ENCODE peak calls at places on chromosomes 1 and 21, in six cellular contexts. One of them, this sample, is unnamed.

GRCh38 chr1:31788825-31789256 is 24.7 kb upstream of the ADGRB2 start:
- DNase-seq in GM12878: peak; percentile 19
- DNase-seq in HepG2: peak; percentile 28
- DNase-seq in K562: no peak
- DNase-seq in HCT116: no peak
- DNase-seq in H1: no peak
- DNase-seq in this sample: peak; percentile 33

GRCh38 chr1:201309420-201309819 is 26.1 kb downstream of the PKP1 start:
- DNase-seq in GM12878: no peak
- DNase-seq in HepG2: peak; percentile 80
- DNase-seq in K562: peak; percentile 69
- DNase-seq in HCT116: peak; percentile 39
- DNase-seq in H1: peak; percentile 34
- DNase-seq in this sample: peak; percentile 40

GRCh38 chr1:31583995-31584868 is 7.9 kb downstream of the TINAGL1 start:
- DNase-seq in GM12878: no peak
- DNase-seq in HepG2: peak; percentile 80
- DNase-seq in K562: no peak
- DNase-seq in HCT116: no peak
- DNase-seq in H1: no peak
- DNase-seq in this sample: no peak

GRCh38 chr1:105874621-105875020 is 1181.9 kb upstream of the PRMT6 start:
- DNase-seq in GM12878: no peak
- DNase-seq in HepG2: no peak
- DNase-seq in K562: no peak
- DNase-seq in HCT116: no peak
- DNase-seq in H1: no peak
- DNase-seq in this sample: no peak

GRCh38 chr1:170634293-170634692 is 29.6 kb upstream of the PRRX1 start:
- DNase-seq in GM12878: no peak
- DNase-seq in HepG2: no peak
- DNase-seq in K562: no peak
- DNase-seq in HCT116: no peak
- DNase-seq in H1: no peak
- DNase-seq in this sample: no peak

GRCh38 chr1:53121319-53122172 is 20.9 kb downstream of the SLC1A7 start:
- DNase-seq in GM12878: no peak
- DNase-seq in HepG2: peak; percentile 83
- DNase-seq in K562: no peak
- DNase-seq in HCT116: no peak
- DNase-seq in H1: no peak
- DNase-seq in this sample: no peak

GRCh38 chr1:101820080-101820479 is 176.6 kb downstream of the OLFM3 start:
- DNase-seq in GM12878: no peak
- DNase-seq in HepG2: peak; percentile 20
- DNase-seq in K562: no peak
- DNase-seq in HCT116: peak; percentile 16
- DNase-seq in H1: no peak
- DNase-seq in this sample: peak; percentile 43

GRCh38 chr1:182061597-182061996 is at the start of gene ZNF648:
- DNase-seq in GM12878: no peak
- DNase-seq in HepG2: no peak
- DNase-seq in K562: no peak
- DNase-seq in HCT116: no peak
- DNase-seq in H1: no peak
- DNase-seq in this sample: no peak

GRCh38 chr1:170214117-170214979 is 68.6 kb downstream of the NTMT2 start:
- DNase-seq in GM12878: peak; percentile 32
- DNase-seq in HepG2: no peak
- DNase-seq in K562: no peak
- DNase-seq in HCT116: no peak
- DNase-seq in H1: no peak
- DNase-seq in this sample: no peak

GRCh38 chr1:214439352-214440119 is 111.9 kb downstream of the PTPN14 start:
- DNase-seq in GM12878: peak; percentile 60
- DNase-seq in HepG2: peak; percentile 90
- DNase-seq in K562: peak; percentile 9
- DNase-seq in HCT116: peak; percentile 81
- DNase-seq in H1: no peak
- DNase-seq in this sample: no peak

GRCh38 chr1:170823120-170823519 is 112.2 kb upstream of the MROH9 start:
- DNase-seq in GM12878: no peak
- DNase-seq in HepG2: no peak
- DNase-seq in K562: no peak
- DNase-seq in HCT116: no peak
- DNase-seq in H1: no peak
- DNase-seq in this sample: no peak

GRCh38 chr1:48294656-48295055 is 72.1 kb downstream of the SLC5A9 start:
- DNase-seq in GM12878: no peak
- DNase-seq in HepG2: no peak
- DNase-seq in K562: no peak
- DNase-seq in HCT116: no peak
- DNase-seq in H1: no peak
- DNase-seq in this sample: no peak

GRCh38 chr1:178168535-178168934 is 74.6 kb downstream of the RASAL2 start:
- DNase-seq in GM12878: no peak
- DNase-seq in HepG2: no peak
- DNase-seq in K562: no peak
- DNase-seq in HCT116: no peak
- DNase-seq in H1: no peak
- DNase-seq in this sample: no peak

GRCh38 chr1:244163131-244163530 is 112.0 kb downstream of the ZBTB18 start:
- DNase-seq in GM12878: no peak
- DNase-seq in HepG2: no peak
- DNase-seq in K562: no peak
- DNase-seq in HCT116: no peak
- DNase-seq in H1: no peak
- DNase-seq in this sample: no peak

GRCh38 chr1:200837931-200838571 is 34.7 kb upstream of the GPR25 start:
- DNase-seq in GM12878: no peak
- DNase-seq in HepG2: no peak
- DNase-seq in K562: no peak
- DNase-seq in HCT116: peak; percentile 24
- DNase-seq in H1: no peak
- DNase-seq in this sample: no peak

GRCh38 chr21:28761709-28762356 is 230.8 kb downstream of the LTN1 start:
- DNase-seq in GM12878: no peak
- DNase-seq in HepG2: no peak
- DNase-seq in K562: no peak
- DNase-seq in HCT116: no peak
- DNase-seq in H1: no peak
- DNase-seq in this sample: no peak

GRCh38 chr1:207883104-207883651 is 27.7 kb downstream of the CD34 start:
- DNase-seq in GM12878: no peak
- DNase-seq in HepG2: no peak
- DNase-seq in K562: no peak
- DNase-seq in HCT116: no peak
- DNase-seq in H1: no peak
- DNase-seq in this sample: no peak

GRCh38 chr21:26710155-26710554 is 135.1 kb downstream of the ADAMTS1 start:
- DNase-seq in GM12878: no peak
- DNase-seq in HepG2: no peak
- DNase-seq in K562: no peak
- DNase-seq in HCT116: no peak
- DNase-seq in H1: no peak
- DNase-seq in this sample: no peak

GRCh38 chr1:119859647-119860046 is 36.7 kb downstream of the ADAM30 start:
- DNase-seq in GM12878: no peak
- DNase-seq in HepG2: no peak
- DNase-seq in K562: peak; percentile 87
- DNase-seq in HCT116: peak; percentile 21
- DNase-seq in H1: no peak
- DNase-seq in this sample: no peak

GRCh38 chr1:85707267-85707989 is 805 bp downstream of the ZNHIT6 start:
- DNase-seq in GM12878: no peak
- DNase-seq in HepG2: no peak
- DNase-seq in K562: peak; percentile 8
- DNase-seq in HCT116: no peak
- DNase-seq in H1: no peak
- DNase-seq in this sample: no peak

GRCh38 chr21:16713331-16714114 is 799.3 kb upstream of the CXADR start:
- DNase-seq in GM12878: no peak
- DNase-seq in HepG2: no peak
- DNase-seq in K562: no peak
- DNase-seq in HCT116: no peak
- DNase-seq in H1: no peak
- DNase-seq in this sample: no peak

GRCh38 chr1:107979088-107979487 is 14.1 kb upstream of the VAV3 start:
- DNase-seq in GM12878: no peak
- DNase-seq in HepG2: no peak
- DNase-seq in K562: no peak
- DNase-seq in HCT116: no peak
- DNase-seq in H1: no peak
- DNase-seq in this sample: no peak

GRCh38 chr1:58908539-58909161 is 124.8 kb upstream of the JUN start:
- DNase-seq in GM12878: no peak
- DNase-seq in HepG2: peak; percentile 39
- DNase-seq in K562: no peak
- DNase-seq in HCT116: no peak
- DNase-seq in H1: no peak
- DNase-seq in this sample: no peak

GRCh38 chr1:107750364-107750959 is 214.5 kb downstream of the VAV3 start:
- DNase-seq in GM12878: peak; percentile 19
- DNase-seq in HepG2: peak; percentile 65
- DNase-seq in K562: peak; percentile 77
- DNase-seq in HCT116: peak; percentile 24
- DNase-seq in H1: no peak
- DNase-seq in this sample: peak; percentile 66

GRCh38 chr1:247322437-247322836 is 9.2 kb downstream of the ZNF496 start:
- DNase-seq in GM12878: no peak
- DNase-seq in HepG2: no peak
- DNase-seq in K562: no peak
- DNase-seq in HCT116: no peak
- DNase-seq in H1: no peak
- DNase-seq in this sample: no peak

GRCh38 chr1:216140650-216141547 is 282.3 kb downstream of the USH2A start:
- DNase-seq in GM12878: no peak
- DNase-seq in HepG2: no peak
- DNase-seq in K562: no peak
- DNase-seq in HCT116: no peak
- DNase-seq in H1: no peak
- DNase-seq in this sample: no peak

GRCh38 chr1:21434394-21434793 is 5.5 kb upstream of the NBPF3 start:
- DNase-seq in GM12878: no peak
- DNase-seq in HepG2: no peak
- DNase-seq in K562: no peak
- DNase-seq in HCT116: no peak
- DNase-seq in H1: no peak
- DNase-seq in this sample: no peak

GRCh38 chr1:29708818-29709710 is 472.7 kb downstream of the PTPRU start:
- DNase-seq in GM12878: no peak
- DNase-seq in HepG2: no peak
- DNase-seq in K562: no peak
- DNase-seq in HCT116: no peak
- DNase-seq in H1: no peak
- DNase-seq in this sample: no peak

GRCh38 chr1:51321924-51322280 is 8.5 kb downstream of the TTC39A start:
- DNase-seq in GM12878: no peak
- DNase-seq in HepG2: no peak
- DNase-seq in K562: no peak
- DNase-seq in HCT116: no peak
- DNase-seq in H1: no peak
- DNase-seq in this sample: no peak

GRCh38 chr1:83996621-83997020 is 2.3 kb downstream of the TTLL7 start:
- DNase-seq in GM12878: no peak
- DNase-seq in HepG2: no peak
- DNase-seq in K562: no peak
- DNase-seq in HCT116: no peak
- DNase-seq in H1: no peak
- DNase-seq in this sample: no peak

GRCh38 chr1:78038491-78038939 is 7.3 kb upstream of the GIPC2 start:
- DNase-seq in GM12878: no peak
- DNase-seq in HepG2: no peak
- DNase-seq in K562: no peak
- DNase-seq in HCT116: no peak
- DNase-seq in H1: no peak
- DNase-seq in this sample: no peak

GRCh38 chr1:222547944-222548671 is at the start of gene HHIPL2:
- DNase-seq in GM12878: no peak
- DNase-seq in HepG2: no peak
- DNase-seq in K562: peak; percentile 19
- DNase-seq in HCT116: no peak
- DNase-seq in H1: no peak
- DNase-seq in this sample: no peak
- H3K9ac ChIP-seq in GM12878: no peak within 1 kb of the TSS
- H3K9ac ChIP-seq in HepG2: no peak within 1 kb of the TSS
- H3K9ac ChIP-seq in K562: no peak within 1 kb of the TSS
- H3K9ac ChIP-seq in HCT116: no peak within 1 kb of the TSS
- H3K9ac ChIP-seq in H1: no peak within 1 kb of the TSS
- H3K9ac ChIP-seq in this sample: peak within 1 kb of the TSS; percentile 81

DNA sequence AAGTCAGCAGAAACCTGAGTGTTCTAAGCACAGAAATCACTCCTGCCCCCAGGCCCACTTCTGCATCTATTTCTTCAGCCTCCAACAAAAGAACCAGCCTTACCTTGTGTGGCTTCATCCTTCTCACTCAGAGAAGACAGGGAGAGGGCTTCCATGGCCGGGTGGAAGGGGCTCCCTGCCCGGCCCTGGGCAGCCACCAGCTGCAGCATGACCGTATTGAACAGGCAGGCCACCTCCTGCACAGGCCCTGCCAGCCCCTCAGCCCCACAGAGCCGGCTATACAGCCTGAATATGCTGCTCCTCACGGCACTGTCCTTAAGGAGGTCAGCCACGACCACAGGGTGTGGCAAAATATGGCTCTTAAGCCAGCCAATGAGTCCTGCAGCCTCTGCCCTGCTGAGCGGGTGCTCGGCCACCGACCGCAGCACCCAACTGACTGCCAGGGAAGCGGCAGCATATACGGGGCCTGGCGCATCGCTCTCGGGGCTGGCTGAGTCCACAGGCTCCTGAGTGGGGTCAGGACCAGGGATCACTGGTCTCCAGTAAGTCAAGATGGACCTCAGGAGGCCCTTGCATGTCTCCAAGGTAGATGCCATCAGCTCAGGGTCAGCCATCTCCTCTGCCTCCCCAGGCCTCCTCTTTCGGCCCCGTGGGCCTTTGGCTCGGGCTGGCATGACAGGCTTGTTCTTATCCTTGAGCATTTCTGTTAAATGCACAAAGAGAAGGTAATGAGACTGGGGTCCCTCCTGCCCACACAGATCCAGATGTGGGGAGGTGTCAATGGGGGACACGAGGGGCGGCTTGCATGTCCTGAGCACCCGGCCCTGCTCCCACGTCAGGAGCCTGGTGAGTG is 17.9 kb downstream of the MRAP start:
- DNase-seq in GM12878: no peak
- DNase-seq in HepG2: no peak
- DNase-seq in K562: no peak
- DNase-seq in HCT116: no peak
- DNase-seq in H1: no peak
- DNase-seq in this sample: no peak
- TF ChIP-seq ZNF274 in GM12878: no peak
- TF ChIP-seq ZNF274 in HepG2: no peak
- TF ChIP-seq ZNF274 in K562: no peak
- TF ChIP-seq ZNF274 in HCT116: no peak
- TF ChIP-seq ZNF274 in H1: no peak
- TF ChIP-seq ZNF274 in this sample: no peak

GRCh38 chr1:46114925-46115603 is 17.4 kb downstream of the PIK3R3 start:
- DNase-seq in GM12878: no peak
- DNase-seq in HepG2: no peak
- DNase-seq in K562: no peak
- DNase-seq in HCT116: no peak
- DNase-seq in H1: no peak
- DNase-seq in this sample: no peak
- H3K9ac ChIP-seq in GM12878: no peak overlapping the region
- H3K9ac ChIP-seq in HepG2: no peak overlapping the region
- H3K9ac ChIP-seq in K562: no peak overlapping the region
- H3K9ac ChIP-seq in HCT116: no peak overlapping the region
- H3K9ac ChIP-seq in H1: no peak overlapping the region
- H3K9ac ChIP-seq in this sample: no peak overlapping the region

GRCh38 chr1:183859865-183860264 is 54.9 kb downstream of the RGL1 start:
- DNase-seq in GM12878: no peak
- DNase-seq in HepG2: peak; percentile 20
- DNase-seq in K562: no peak
- DNase-seq in HCT116: no peak
- DNase-seq in H1: no peak
- DNase-seq in this sample: no peak
- TF ChIP-seq ZNF274 in GM12878: no peak
- TF ChIP-seq ZNF274 in HepG2: no peak
- TF ChIP-seq ZNF274 in K562: no peak
- TF ChIP-seq ZNF274 in HCT116: no peak
- TF ChIP-seq ZNF274 in H1: no peak
- TF ChIP-seq ZNF274 in this sample: no peak

This sample was measured in NT2/D1.